ENCODE peak calls at places on chromosomes 16 and 17, in ten cellular contexts. G is epithelial cell of prostate, H is left lobe of liver, Q is DND-41, J is activated T-cell treated with anti-CD3 and anti-CD28 coated beads for 1 hour, U is EL, O is midbrain, N is hypothalamus, P is 8988T, I is stromal cell of bone marrow. X is an unnamed sample.
A peak's percentile ranks its signal among the peaks of the same experiment; 100 is the strongest.

GRCh38 chr17:59027750-59028149 is 78.9 kb downstream of the TRIM37 start:
- DNase-seq in G (no peak), H (no peak), Q (no peak), J (no peak), U (no peak), O (peak; percentile 12), N (no peak), P (no peak), I (no peak), X (no peak)

GRCh38 chr16:54466233-54466632 is 179.6 kb upstream of the IRX3 start:
- DNase-seq in G (no peak), H (no peak), Q (no peak), J (no peak), U (no peak), O (no peak), N (no peak), P (no peak), I (no peak), X (no peak)

GRCh38 chr17:77363821-77364361 is 223.1 kb downstream of the SEC14L1 start:
- DNase-seq in G (no peak), H (no peak), Q (peak; percentile 28), J (peak; percentile 40), U (peak; percentile 54), O (no peak), N (no peak), P (no peak), I (no peak), X (peak; percentile 41)

GRCh38 chr16:78993342-78993741 is 607.2 kb downstream of the MAF start:
- DNase-seq in G (no peak), H (no peak), Q (no peak), J (no peak), U (no peak), O (no peak), N (no peak), P (no peak), I (no peak), X (no peak)

GRCh38 chr16:86707171-86707570 is 128.8 kb downstream of the FOXL1 start:
- DNase-seq in G (no peak), H (no peak), Q (no peak), J (no peak), U (no peak), O (no peak), N (no peak), P (no peak), I (no peak), X (no peak)

GRCh38 chr16:17607075-17607509 is 136.3 kb upstream of the XYLT1 start:
- DNase-seq in G (no peak), H (no peak), Q (peak; percentile 75), J (no peak), U (no peak), O (no peak), N (no peak), P (no peak), I (no peak), X (no peak)

GRCh38 chr17:77873518-77874302 is 84.8 kb upstream of the TNRC6C start:
- DNase-seq in G (no peak), H (no peak), Q (peak; percentile 77), J (no peak), U (no peak), O (no peak), N (no peak), P (no peak), I (no peak), X (no peak)

GRCh38 chr17:6075845-6076244 is 5.7 kb downstream of the WSCD1 start:
- DNase-seq in G (no peak), H (no peak), Q (no peak), J (no peak), U (no peak), O (no peak), N (no peak), P (no peak), I (no peak), X (no peak)

GRCh38 chr16:74999683-75000480 is 1.1 kb downstream of the ZNRF1 start:
- DNase-seq in G (no peak), H (peak; percentile 66), Q (peak; percentile 61), J (peak; percentile 49), U (peak; percentile 58), O (peak; percentile 37), N (no peak), P (peak; percentile 54), I (no peak), X (peak; percentile 77)

GRCh38 chr16:80788016-80788415 is 16.4 kb downstream of the CDYL2 start:
- DNase-seq in G (peak; percentile 3), H (no peak), Q (no peak), J (no peak), U (no peak), O (no peak), N (no peak), P (no peak), I (no peak), X (peak; percentile 28)

GRCh38 chr16:1965610-1966009 is 984 bp upstream of the RPS2 start:
- DNase-seq in G (no peak), H (no peak), Q (no peak), J (no peak), U (no peak), O (no peak), N (no peak), P (no peak), I (no peak), X (no peak)

GRCh38 chr16:53816211-53816610 is 112.3 kb downstream of the FTO start:
- DNase-seq in G (no peak), H (no peak), Q (peak; percentile 12), J (no peak), U (peak; percentile 50), O (no peak), N (no peak), P (no peak), I (no peak), X (peak; percentile 16)

GRCh38 chr16:73329363-73330306 is 281.7 kb upstream of the ZFHX3 start:
- DNase-seq in G (no peak), H (no peak), Q (no peak), J (no peak), U (no peak), O (peak; percentile 69), N (peak; percentile 27), P (no peak), I (no peak), X (no peak)

GRCh38 chr16:56246051-56246817 is 54.9 kb downstream of the GNAO1 start:
- DNase-seq in G (peak; percentile 67), H (peak; percentile 77), Q (no peak), J (no peak), U (peak; percentile 93), O (peak; percentile 90), N (peak; percentile 69), P (no peak), I (no peak), X (peak; percentile 67)

GRCh38 chr16:12511308-12511707 is 292.4 kb downstream of the CPPED1 start:
- DNase-seq in G (no peak), H (no peak), Q (no peak), J (no peak), U (no peak), O (no peak), N (no peak), P (no peak), I (no peak), X (no peak)

GRCh38 chr17:7439462-7440112 is at the start of gene FGF11:
- DNase-seq in G (no peak), H (no peak), Q (no peak), J (no peak), U (no peak), O (no peak), N (no peak), P (no peak), I (no peak), X (peak; percentile 33)

GRCh38 chr16:16073884-16074781 is 124.7 kb downstream of the ABCC1 start:
- DNase-seq in G (no peak), H (no peak), Q (no peak), J (no peak), U (peak; percentile 97), O (no peak), N (no peak), P (no peak), I (peak; percentile 28), X (peak; percentile 90)

GRCh38 chr16:79037429-79038373 is 562.8 kb downstream of the MAF start:
- DNase-seq in G (no peak), H (no peak), Q (no peak), J (no peak), U (no peak), O (no peak), N (no peak), P (no peak), I (no peak), X (no peak)

X was measured in adipocyte.